ENCODE peak calls at places on chromosomes 1 and 21, in nine cellular contexts. R is stimulated activated CD8-positive, alpha-beta memory T cell treated with anti-CD3 and anti-CD28 coated beads, Interleukin-4, amount 100 ng/mL, for 48 hours; J is OCI-M1; A is activated CD8-positive, alpha-beta memory T cell treated with anti-CD3 and anti-CD28 coated beads, Interleukin-2, amount 50 U/mL, for 48 hours; P is T-helper 2 cell; X is glutamatergic neuron; G is D341Med; M is kidney glomerular epithelial cell; L is HEK293T. H is an unnamed sample.

GRCh38 chr1:235872270-235872669 is 5.6 kb upstream of the LYST start:
- DNase-seq in R (no peak), J (no peak), A (no peak), P (no peak), X (no peak), G (no peak), M (no peak), L (no peak), H (no peak)

GRCh38 chr1:23537296-23537993 is 6.4 kb upstream of the E2F2 start:
- DNase-seq in R (no peak), J (no peak), A (no peak), P (no peak), X (no peak), G (no peak), M (no peak), L (no peak), H (no peak)

GRCh38 chr1:7591565-7591964 is 179.5 kb upstream of the VAMP3 start:
- DNase-seq in R (no peak), J (no peak), A (no peak), P (no peak), X (no peak), G (no peak), M (no peak), L (no peak), H (no peak)

GRCh38 chr1:15028117-15028516 is 125.4 kb upstream of the TMEM51 start:
- DNase-seq in R (no peak), J (no peak), A (no peak), P (no peak), X (no peak), G (no peak), M (peak; percentile 98), L (no peak), H (no peak)

GRCh38 chr1:24893431-24893830 is 36.6 kb downstream of the RUNX3 start:
- DNase-seq in R (peak; percentile 19), J (no peak), A (no peak), P (no peak), X (no peak), G (no peak), M (no peak), L (no peak), H (peak; percentile 25)

GRCh38 chr1:245500546-245500945 is 345.8 kb downstream of the KIF26B start:
- DNase-seq in R (no peak), J (no peak), A (no peak), P (no peak), X (no peak), G (no peak), M (no peak), L (no peak), H (no peak)

GRCh38 chr1:207826557-207827487 is 75.0 kb downstream of the CD46 start:
- DNase-seq in R (no peak), J (no peak), A (no peak), P (no peak), X (no peak), G (no peak), M (peak; percentile 31), L (no peak), H (peak; percentile 35)

GRCh38 chr1:209629621-209630382 is 22.4 kb downstream of the LAMB3 start:
- DNase-seq in R (no peak), J (no peak), A (no peak), P (no peak), X (no peak), G (no peak), M (no peak), L (no peak), H (no peak)

GRCh38 chr1:86507935-86508582 is 38.8 kb upstream of the CLCA4 start:
- DNase-seq in R (no peak), J (peak; percentile 68), A (no peak), P (peak; percentile 21), X (no peak), G (peak; percentile 40), M (no peak), L (no peak), H (no peak)

GRCh38 chr21:45545236-45545570 is 3.0 kb upstream of the SLC19A1 start:
- DNase-seq in R (no peak), J (no peak), A (no peak), P (no peak), X (no peak), G (no peak), M (no peak), L (no peak), H (no peak)